ENCODE peak calls at places on chromosomes 4 and X, in six cellular contexts. M is A549, D is SK-N-SH, T is HepG2, U is GM12878, E is K562. O is an unnamed sample.

GRCh38 chr4:89700766-89701165 is 136.2 kb downstream of the SNCA start:
- DNase-seq in M (no peak), D (no peak), T (no peak), U (no peak), E (no peak), O (no peak)

GRCh38 chr4:106160560-106160959 is 155.4 kb downstream of the TBCK start:
- DNase-seq in M (no peak), D (no peak), T (no peak), U (no peak), E (no peak), O (peak)

GRCh38 chrX:24392709-24393108 is 32.3 kb downstream of the SUPT20HL1 start:
- DNase-seq in M (no peak), D (no peak), T (no peak), U (no peak), E (no peak), O (no peak)

GRCh38 chrX:74133156-74133796 is 170.7 kb upstream of the ZCCHC13 start:
- DNase-seq in M (peak), D (peak), T (peak), U (peak), E (peak), O (peak)

GRCh38 chrX:50988649-50989048 is 78.1 kb downstream of the BMP15 start:
- DNase-seq in M (peak), D (peak), T (no peak), U (no peak), E (no peak), O (peak)

GRCh38 chr4:151766691-151767090 is 5.9 kb upstream of the GATB start:
- DNase-seq in M (no peak), D (no peak), T (no peak), U (no peak), E (no peak), O (no peak)

GRCh38 chrX:15838017-15838416 is 16.6 kb downstream of the AP1S2 start:
- DNase-seq in M (peak), D (peak), T (peak), U (no peak), E (peak), O (no peak)

GRCh38 chr4:40843696-40844095 is 93.9 kb downstream of the NSUN7 start:
- DNase-seq in M (no peak), D (no peak), T (no peak), U (no peak), E (no peak), O (no peak)

GRCh38 chr4:57320217-57320616 is 210.0 kb upstream of the IGFBP7 start:
- DNase-seq in M (no peak), D (no peak), T (no peak), U (no peak), E (no peak), O (no peak)

GRCh38 chrX:7904557-7904956 is 22.7 kb downstream of the PNPLA4 start:
- DNase-seq in M (no peak), D (no peak), T (no peak), U (no peak), E (no peak), O (peak)

GRCh38 chr4:73066928-73067327 is 2.6 kb downstream of the COX18 start:
- DNase-seq in M (no peak), D (no peak), T (no peak), U (no peak), E (no peak), O (no peak)

GRCh38 chr4:153344131-153345010 is at the start of gene MND1:
- DNase-seq in M (peak), D (peak), T (peak), U (no peak), E (peak), O (peak)

GRCh38 chrX:276588-277171 is 4.5 kb upstream of the PLCXD1 start:
- DNase-seq in M (peak), D (peak), T (no peak), U (no peak), E (peak), O (peak)

GRCh38 chrX:45434231-45434630 is 233.6 kb upstream of the DIPK2B start:
- DNase-seq in M (no peak), D (no peak), T (no peak), U (no peak), E (no peak), O (no peak)

GRCh38 chrX:128698528-128698927 is 646.3 kb upstream of the ACTRT1 start:
- DNase-seq in M (no peak), D (no peak), T (no peak), U (no peak), E (no peak), O (no peak)

GRCh38 chrX:15953801-15954200 is 99.2 kb upstream of the AP1S2 start:
- DNase-seq in M (no peak), D (no peak), T (no peak), U (no peak), E (no peak), O (no peak)

GRCh38 chr4:4376074-4376473 is 10.8 kb upstream of the NSG1 start:
- DNase-seq in M (no peak), D (no peak), T (no peak), U (no peak), E (no peak), O (no peak)

GRCh38 chr4:94641702-94642560 is 115.8 kb upstream of the BMPR1B start:
- DNase-seq in M (peak), D (no peak), T (peak), U (no peak), E (no peak), O (peak)

GRCh38 chr4:105998210-105998609 is 102.9 kb downstream of the NPNT start:
- DNase-seq in M (no peak), D (no peak), T (peak), U (no peak), E (no peak), O (no peak)

GRCh38 chrX:31126205-31126604 is 54.4 kb upstream of the FTHL17 start:
- DNase-seq in M (no peak), D (no peak), T (no peak), U (no peak), E (no peak), O (peak)

GRCh38 chr4:123976285-123976684 is 579.7 kb downstream of the SPRY1 start:
- DNase-seq in M (no peak), D (no peak), T (no peak), U (no peak), E (no peak), O (peak)

GRCh38 chr4:133808151-133808550 is 393.4 kb downstream of the PABPC4L start:
- DNase-seq in M (no peak), D (no peak), T (no peak), U (no peak), E (no peak), O (peak)

GRCh38 chrX:17032351-17032750 is 85.9 kb downstream of the REPS2 start:
- DNase-seq in M (peak), D (no peak), T (no peak), U (no peak), E (no peak), O (no peak)

GRCh38 chr4:72895408-72895807 is 174.1 kb downstream of the COX18 start:
- DNase-seq in M (no peak), D (no peak), T (no peak), U (no peak), E (no peak), O (no peak)

DNA sequence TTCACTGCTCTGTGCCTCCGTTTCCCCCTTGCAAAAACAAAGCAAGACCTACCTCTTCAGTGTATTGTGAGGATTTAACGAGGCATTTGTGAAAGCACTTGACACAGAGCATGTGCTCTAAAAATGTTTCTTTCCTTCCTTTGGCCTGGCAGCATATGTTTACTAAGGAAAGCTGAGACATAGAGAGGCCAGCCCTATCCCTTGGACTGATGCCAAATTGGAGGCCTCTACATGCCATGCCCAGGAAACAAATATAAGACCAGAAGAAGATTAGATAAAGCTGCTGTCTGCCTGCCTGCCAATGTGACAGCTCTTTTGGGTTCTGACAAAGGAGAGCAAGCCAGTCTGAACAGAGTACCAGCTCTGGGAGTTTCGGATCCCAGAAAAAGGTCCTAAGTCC is 25.6 kb downstream of the OTUD6A start:
- DNase-seq in M (no peak), D (no peak), T (no peak), U (no peak), E (no peak), O (peak)
- TF ChIP-seq SMC3 in M (no peak), D (no peak), T (no peak), U (no peak), E (no peak), O (no peak)

GRCh38 chrX:72245461-72246089 is 6.7 kb upstream of the ERCC6L start:
- DNase-seq in M (peak), D (peak), T (peak), U (no peak), E (peak), O (peak)
- TF ChIP-seq SMC3 in M (peak), D (peak), T (peak), U (peak), E (peak), O (peak)

GRCh38 chr4:3322059-3322550 is 29.3 kb downstream of the RGS12 start:
- DNase-seq in M (no peak), D (no peak), T (no peak), U (no peak), E (no peak), O (peak)
- TF ChIP-seq SMC3 in M (no peak), D (no peak), T (no peak), U (no peak), E (no peak), O (no peak)

DNA sequence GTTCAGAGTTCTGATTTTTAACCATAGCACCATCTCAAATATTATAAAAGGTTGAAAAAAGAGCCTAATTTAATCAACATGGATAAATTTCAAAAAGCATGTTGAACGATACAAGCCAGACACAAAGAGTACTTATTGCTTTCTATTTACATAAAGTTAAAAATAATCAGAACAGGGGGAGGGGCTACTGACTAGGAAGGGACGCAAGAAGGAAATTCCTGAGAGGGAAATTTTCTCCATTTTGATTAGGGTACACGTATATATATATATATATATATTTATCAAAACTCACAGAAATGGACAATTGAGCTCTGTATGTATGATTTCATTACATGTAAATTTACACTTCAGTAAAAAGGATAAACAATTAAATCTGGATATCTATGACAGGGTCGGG is 482 bp upstream of the MBTPS2 start:
- DNase-seq in M (no peak), D (no peak), T (peak), U (no peak), E (no peak), O (peak)
- TF ChIP-seq SMC3 in M (no peak), D (no peak), T (no peak), U (no peak), E (no peak), O (no peak)

DNA sequence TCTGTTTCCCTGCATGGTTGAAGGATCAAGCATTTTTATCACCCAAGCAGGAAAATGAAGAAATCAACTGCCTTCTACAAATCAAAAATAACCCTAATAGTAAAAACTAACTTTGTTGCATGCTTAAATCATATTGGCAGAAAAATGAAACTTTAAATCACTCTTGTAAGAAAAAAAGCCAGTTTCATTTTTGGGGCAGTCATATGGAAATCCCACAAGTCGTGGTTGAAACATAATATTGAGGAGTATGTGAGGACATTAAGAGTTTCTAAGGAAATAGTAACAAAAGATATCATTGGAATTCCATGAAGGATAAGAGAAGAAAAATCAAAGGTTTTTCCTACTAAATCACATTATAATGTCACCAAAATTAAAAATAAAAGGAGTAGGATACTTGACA is 8.3 kb downstream of the TEC start:
- DNase-seq in M (no peak), D (no peak), T (no peak), U (no peak), E (no peak), O (peak)
- TF ChIP-seq SMC3 in M (no peak), D (no peak), T (no peak), U (no peak), E (no peak), O (no peak)

O was measured in IMR-90.